ENCODE peak calls at places on chromosomes 2 and 18, in six cellular contexts. G, Z, O, U, A and P are unnamed samples.

GRCh38 chr2:224793961-224794360 is 77.8 kb upstream of the CCDC195 start:
- DNase-seq in O (peak), G (no peak), Z (no peak), A (no peak), U (no peak), P (no peak)

GRCh38 chr2:150946831-150947230 is 314.8 kb downstream of the RBM43 start:
- DNase-seq in O (no peak), U (no peak), Z (no peak), A (no peak), G (no peak), P (no peak)

GRCh38 chr2:190695739-190696138 is 46.9 kb downstream of the NAB1 start:
- DNase-seq in O (no peak), A (no peak), Z (no peak), G (peak), U (no peak), P (no peak)

GRCh38 chr2:42788-43187 is 3.5 kb downstream of the FAM110C start:
- DNase-seq in O (no peak), A (no peak), Z (no peak), G (no peak), U (no peak), P (no peak)

GRCh38 chr18:67896471-67896870 is 380.0 kb upstream of the DSEL start:
- DNase-seq in O (no peak), G (no peak), A (no peak), U (no peak), Z (no peak), P (no peak)

GRCh38 chr2:86297382-86298147 is 39.9 kb downstream of the REEP1 start:
- DNase-seq in A (no peak), G (peak), O (no peak), Z (no peak), U (no peak), P (no peak)

GRCh38 chr18:47115205-47115604 is 35.1 kb downstream of the HDHD2 start:
- DNase-seq in G (no peak), U (no peak), O (no peak), A (no peak), Z (no peak), P (no peak)

GRCh38 chr2:13495039-13495438 is 778.3 kb downstream of the TRIB2 start:
- DNase-seq in G (no peak), Z (no peak), U (no peak), O (no peak), A (no peak), P (no peak)

GRCh38 chr18:7633171-7633570 is 66.1 kb downstream of the PTPRM start:
- DNase-seq in U (no peak), G (no peak), O (no peak), A (no peak), Z (no peak), P (no peak)

GRCh38 chr18:8299054-8299708 is 310.1 kb upstream of the RAB12 start:
- DNase-seq in Z (no peak), U (no peak), G (no peak), O (no peak), A (no peak), P (no peak)

GRCh38 chr18:54020346-54020745 is 204.1 kb downstream of the MBD2 start:
- DNase-seq in G (no peak), A (no peak), U (no peak), Z (no peak), O (peak), P (no peak)